ENCODE peak calls at places on chromosomes 11 and 22, in seven cellular contexts. P, S, V, H, F, Y and U are unnamed samples.

GRCh38 chr11:128692750-128693578 is 908 bp upstream of the FLI1 start:
- DNase-seq in P (peak), S (peak), V (no peak), H (peak), F (peak), Y (no peak), U (no peak)

GRCh38 chr11:28223577-28223976 is 115.4 kb downstream of the METTL15 start:
- DNase-seq in P (no peak), S (peak), V (no peak), H (no peak), F (no peak), Y (no peak), U (no peak)

GRCh38 chr11:24234822-24235508 is 261.9 kb upstream of the LUZP2 start:
- DNase-seq in P (no peak), S (no peak), V (no peak), H (no peak), F (no peak), Y (no peak), U (no peak)

GRCh38 chr11:78210000-78210608 is 21.4 kb downstream of the USP35 start:
- DNase-seq in P (no peak), S (no peak), V (no peak), H (no peak), F (no peak), Y (no peak), U (no peak)

GRCh38 chr11:105078283-105078682 is 33.1 kb upstream of the CARD16 start:
- DNase-seq in P (no peak), S (no peak), V (no peak), H (no peak), F (no peak), Y (no peak), U (no peak)

GRCh38 chr11:14422052-14422813 is 63.2 kb upstream of the RRAS2 start:
- DNase-seq in P (peak), S (no peak), V (peak), H (peak), F (peak), Y (peak), U (peak)

GRCh38 chr11:40295466-40295865 is 1164.0 kb downstream of the LRRC4C start:
- DNase-seq in P (no peak), S (no peak), V (no peak), H (no peak), F (no peak), Y (no peak), U (no peak)

GRCh38 chr11:35529971-35530495 is 4.6 kb upstream of the PAMR1 start:
- DNase-seq in P (no peak), S (no peak), V (no peak), H (no peak), F (peak), Y (peak), U (no peak)

GRCh38 chr11:77993902-77994301 is 566 bp downstream of the INTS4 start:
- DNase-seq in P (no peak), S (no peak), V (no peak), H (peak), F (no peak), Y (no peak), U (no peak)

GRCh38 chr11:64619196-64619595 is 28.2 kb downstream of the SLC22A12 start:
- DNase-seq in P (no peak), S (no peak), V (no peak), H (no peak), F (peak), Y (no peak), U (no peak)

GRCh38 chr11:16352707-16353106 is 3.6 kb downstream of the SOX6 start:
- DNase-seq in P (no peak), S (no peak), V (no peak), H (no peak), F (no peak), Y (no peak), U (no peak)

GRCh38 chr11:30488304-30488998 is 97.7 kb downstream of the MPPED2 start:
- DNase-seq in P (no peak), S (no peak), V (no peak), H (no peak), F (no peak), Y (no peak), U (no peak)

GRCh38 chr11:74932169-74932568 is 16.7 kb downstream of the XRRA1 start:
- DNase-seq in P (no peak), S (no peak), V (no peak), H (no peak), F (no peak), Y (no peak), U (no peak)

GRCh38 chr11:18046116-18046777 is at the start of gene TPH1:
- DNase-seq in P (peak), S (no peak), V (no peak), H (peak), F (peak), Y (peak), U (no peak)

GRCh38 chr11:58654079-58654907 is 31.8 kb downstream of the CNTF start:
- DNase-seq in P (peak), S (peak), V (peak), H (peak), F (peak), Y (peak), U (peak)
- TF ChIP-seq CTCF in P (peak), S (peak), V (peak), H (peak), F (peak), Y (peak), U (peak)

GRCh38 chr22:37240240-37240940 is 3.7 kb downstream of the RAC2 start:
- DNase-seq in P (no peak), S (no peak), V (no peak), H (peak), F (no peak), Y (no peak), U (no peak)
- H3K4me3 ChIP-seq in P (no peak), S (no peak), V (no peak), H (no peak), F (no peak), Y (no peak), U (no peak)

DNA sequence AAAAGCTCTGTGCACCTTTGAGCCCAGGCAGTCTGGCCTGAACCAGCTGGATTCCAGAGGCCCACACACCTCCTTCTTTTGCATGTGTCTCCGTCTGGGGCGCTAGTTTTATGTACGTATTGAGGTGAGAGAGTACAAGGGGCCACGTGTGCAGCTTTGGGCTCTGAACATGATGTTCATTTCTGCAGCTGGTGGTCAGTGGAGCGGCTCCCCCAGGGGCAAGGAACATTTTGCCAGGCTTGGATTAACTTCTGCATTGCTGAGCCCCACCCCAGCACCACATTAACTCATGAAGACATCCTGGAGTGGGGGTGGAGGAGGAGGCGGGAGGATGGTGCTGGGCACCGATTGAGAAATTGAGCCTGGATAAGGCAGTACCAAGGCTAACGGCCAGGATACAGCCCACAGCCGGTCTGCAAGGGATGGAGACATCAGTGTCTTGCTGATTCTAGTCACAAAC is 13.8 kb downstream of the USP2 start:
- DNase-seq in P (peak), S (no peak), V (no peak), H (peak), F (peak), Y (no peak), U (no peak)
- H3K27ac ChIP-seq in P (peak), S (no peak), V (no peak), H (no peak), F (peak), Y (no peak), U (no peak)

DNA sequence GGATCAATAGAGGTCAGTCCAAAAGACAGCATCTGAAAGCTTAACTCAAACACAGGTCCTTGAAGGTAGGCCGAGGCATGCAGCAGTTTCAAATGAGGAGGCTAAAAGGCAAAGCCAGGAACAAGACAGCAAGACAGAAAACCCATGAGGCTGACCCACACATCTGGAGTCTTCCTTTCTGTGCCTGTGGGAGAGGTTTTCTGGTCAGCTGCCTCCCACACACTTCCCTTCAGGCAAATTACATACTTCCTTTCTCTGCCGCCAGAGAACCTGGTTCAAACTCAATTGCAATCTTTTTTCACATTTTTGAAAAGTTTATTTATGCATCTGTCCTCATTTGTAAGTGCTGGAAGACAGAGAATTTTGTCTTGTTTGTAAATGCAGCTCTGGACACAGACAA is 29.8 kb upstream of the CRTAM start:
- DNase-seq in P (no peak), S (no peak), V (no peak), H (no peak), F (no peak), Y (no peak), U (no peak)
- TF ChIP-seq CTCF in P (no peak), S (no peak), V (no peak), H (no peak), F (no peak), Y (no peak), U (no peak)

DNA sequence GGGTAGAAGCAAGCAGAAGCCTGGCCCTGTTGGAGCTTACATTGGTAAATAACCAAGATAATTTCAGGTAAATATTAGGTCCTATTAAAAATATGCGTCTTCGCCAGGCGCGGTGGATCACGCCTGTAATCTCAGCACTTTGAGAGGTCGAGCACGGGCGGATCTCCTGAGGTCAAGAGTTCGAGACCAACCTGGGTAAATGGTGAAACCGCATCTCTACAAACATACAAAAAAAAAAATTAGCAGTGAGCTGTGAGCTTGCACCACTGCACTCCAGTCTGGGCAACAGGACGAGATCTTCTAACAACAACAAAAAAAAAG is 529 bp upstream of the SULT4A1 start:
- DNase-seq in P (no peak), S (no peak), V (no peak), H (no peak), F (peak), Y (no peak), U (no peak)
- H3K4me3 ChIP-seq in P (no peak), S (no peak), V (peak), H (peak), F (no peak), Y (no peak), U (no peak)

DNA sequence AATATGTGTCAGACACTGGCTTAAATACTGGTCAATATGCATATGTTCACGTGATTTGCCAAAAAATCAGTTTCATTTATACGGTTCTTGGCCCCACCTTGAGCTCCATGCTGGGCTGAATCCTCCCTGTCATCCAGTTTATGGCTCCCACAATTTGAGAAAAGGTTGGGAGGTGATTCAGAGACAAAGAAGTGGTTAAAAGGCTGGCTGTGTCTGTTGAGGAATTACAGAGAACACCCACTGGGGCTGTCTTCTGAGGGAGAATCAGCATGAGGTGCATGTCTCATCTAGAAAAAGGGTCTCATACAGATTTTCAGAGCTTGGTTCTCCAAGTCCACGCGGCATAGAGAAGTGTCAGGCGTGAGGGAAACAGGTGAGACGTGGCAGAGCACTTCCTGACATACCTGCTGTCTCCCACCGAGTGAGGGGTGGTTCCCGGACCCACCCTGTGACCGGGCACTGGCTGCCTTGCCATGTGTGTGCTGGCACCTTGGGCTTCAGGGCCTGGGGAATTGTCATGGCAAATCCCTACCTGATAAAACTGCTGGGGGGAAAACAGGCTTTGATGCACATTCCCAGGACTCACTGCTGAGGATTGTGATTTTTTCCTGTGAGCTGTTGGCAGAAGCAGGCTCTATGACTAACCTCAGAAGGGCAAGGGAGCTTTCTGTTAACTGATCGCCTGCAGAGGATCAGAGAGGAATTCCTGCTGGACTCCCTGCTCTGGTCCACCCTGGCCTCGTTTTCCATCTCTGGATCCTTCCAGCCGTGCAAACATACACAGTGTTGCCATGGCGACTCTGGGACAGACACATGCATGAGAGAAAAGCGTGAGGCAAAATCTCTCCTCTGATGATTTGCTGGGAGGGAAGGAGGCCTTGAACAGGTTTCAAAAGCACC is 223.6 kb downstream of the ADAMTS15 start:
- DNase-seq in P (no peak), S (no peak), V (no peak), H (peak), F (no peak), Y (peak), U (peak)
- H3K27ac ChIP-seq in P (peak), S (no peak), V (no peak), H (no peak), F (peak), Y (peak), U (peak)

DNA sequence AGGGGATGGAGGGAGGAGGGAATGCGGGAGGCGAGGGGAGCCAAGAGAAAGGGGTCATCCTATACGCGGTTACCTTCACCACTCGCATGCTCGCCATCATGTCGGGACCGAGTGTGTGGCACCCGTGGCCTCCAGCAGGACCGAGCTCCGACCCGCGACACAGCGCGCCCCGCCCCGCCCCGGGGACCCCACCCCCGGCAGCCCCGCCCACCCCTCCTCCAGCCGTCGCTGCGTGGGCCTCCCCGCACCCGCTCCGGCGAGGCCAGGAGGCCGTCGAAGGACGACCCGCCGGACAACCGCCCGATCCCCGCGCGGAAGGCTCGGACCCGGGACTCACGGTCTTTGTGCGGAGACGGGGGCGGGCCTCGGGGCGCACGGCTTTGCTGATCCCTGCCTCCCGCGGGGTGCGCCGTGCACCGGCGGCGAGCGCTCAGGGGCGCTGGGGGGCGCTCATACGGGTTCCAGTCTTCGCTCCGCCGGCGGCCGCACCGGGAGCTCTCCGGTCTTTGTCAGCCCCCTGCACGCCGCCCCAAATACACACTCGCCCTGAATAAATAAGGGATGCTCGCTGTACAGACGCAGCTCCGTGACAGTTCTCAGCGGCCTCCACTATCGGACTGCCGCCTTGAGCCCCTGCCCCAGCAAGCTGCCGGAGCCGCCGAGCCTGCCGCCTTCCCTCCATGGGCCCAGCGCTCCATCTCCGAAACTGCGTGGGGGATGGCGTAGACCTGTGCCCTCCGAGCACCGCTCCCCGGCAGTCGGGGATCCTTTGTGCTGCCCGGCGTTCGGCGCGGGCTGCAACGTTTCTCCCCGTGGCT is at the start of gene UBE2L6:
- DNase-seq in P (peak), S (peak), V (peak), H (peak), F (peak), Y (peak), U (peak)
- TF ChIP-seq CTCF in P (no peak), S (no peak), V (no peak), H (no peak), F (no peak), Y (no peak), U (no peak)

DNA sequence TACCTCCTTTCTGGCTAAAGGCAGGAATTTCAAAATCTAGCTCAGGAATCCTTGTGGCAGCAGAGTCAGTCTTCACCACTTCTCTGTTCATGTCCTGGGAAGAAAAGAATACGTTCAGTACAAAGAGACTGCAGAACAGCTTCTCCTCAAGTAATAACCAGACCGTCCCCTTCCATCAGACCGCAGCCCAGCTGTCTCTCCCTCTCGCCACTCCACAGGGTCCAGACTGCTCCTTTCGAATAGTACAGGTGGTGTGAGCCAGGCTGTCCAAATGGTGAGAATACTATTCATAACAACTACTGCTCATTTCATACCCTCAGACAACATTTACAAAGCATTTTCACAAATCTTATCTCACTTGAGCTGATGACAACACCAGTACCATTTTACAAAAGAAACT is 857 bp downstream of the ZPR1 start:
- DNase-seq in P (no peak), S (no peak), V (no peak), H (no peak), F (no peak), Y (no peak), U (no peak)
- H3K4me3 ChIP-seq in P (peak), S (peak), V (peak), H (peak), F (no peak), Y (peak), U (peak)

GRCh38 chr11:70930215-70930614 is 322.2 kb downstream of the SHANK2 start:
- DNase-seq in P (no peak), S (no peak), V (no peak), H (no peak), F (no peak), Y (no peak), U (no peak)

GRCh38 chr11:70924108-70924507 is 328.3 kb downstream of the SHANK2 start:
- DNase-seq in P (no peak), S (no peak), V (no peak), H (no peak), F (no peak), Y (no peak), U (no peak)

GRCh38 chr11:70928854-70929598 is 323.4 kb downstream of the SHANK2 start:
- DNase-seq in P (no peak), S (no peak), V (no peak), H (peak), F (no peak), Y (no peak), U (no peak)

GRCh38 chr11:70925238-70925637 is 327.1 kb downstream of the SHANK2 start:
- DNase-seq in P (no peak), S (no peak), V (no peak), H (no peak), F (no peak), Y (no peak), U (no peak)

GRCh38 chr11:70926543-70926942 is 325.8 kb downstream of the SHANK2 start:
- DNase-seq in P (no peak), S (no peak), V (no peak), H (no peak), F (no peak), Y (no peak), U (no peak)
- H3K27ac ChIP-seq in P (no peak), S (no peak), V (no peak), H (no peak), F (no peak), Y (no peak), U (no peak)

DNA sequence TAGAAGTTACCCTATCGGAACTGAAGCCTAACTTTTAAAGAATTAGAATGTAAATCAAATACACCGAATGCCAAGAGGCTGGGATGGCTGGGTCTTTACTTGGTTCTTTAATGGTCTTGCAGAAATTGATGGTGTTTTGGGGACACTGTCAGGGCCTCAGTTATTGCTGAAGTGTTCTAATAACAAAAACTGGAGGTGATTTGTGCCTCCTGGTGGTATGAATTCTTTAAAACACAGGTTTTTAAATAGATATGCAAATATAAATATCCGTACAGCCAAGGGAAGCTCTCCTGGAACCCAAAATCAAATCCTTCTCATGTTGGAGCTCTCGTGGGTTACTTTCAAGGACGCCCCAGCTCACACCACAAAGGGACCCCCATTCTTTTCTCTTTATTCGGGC is 19.3 kb upstream of the TMPRSS5 start:
- DNase-seq in P (no peak), S (no peak), V (no peak), H (no peak), F (no peak), Y (no peak), U (no peak)
- TF ChIP-seq CTCF in P (no peak), S (no peak), V (no peak), H (no peak), F (no peak), Y (no peak), U (no peak)